ENCODE peak calls at places on chromosomes 16 and 17, in six cellular contexts. A, I, B, O, J and R are unnamed samples.
A peak's percentile ranks its signal among the peaks of the same experiment; 100 is the strongest.

GRCh38 chr17:8384801-8385335 is 1.9 kb upstream of the RPL26 start:
- DNase-seq in O (peak; percentile 77), I (peak; percentile 38), B (no peak), A (no peak), J (no peak), R (no peak)

GRCh38 chr16:1500465-1501150 is 7.4 kb downstream of the TELO2 start:
- DNase-seq in J (peak; percentile 27), O (no peak), I (no peak), A (no peak), B (no peak), R (no peak)

GRCh38 chr17:57699751-57700186 is 45.3 kb downstream of the CCDC182 start:
- DNase-seq in B (no peak), O (no peak), I (no peak), J (no peak), A (peak; percentile 37), R (no peak)

GRCh38 chr17:73491648-73492047 is 152.6 kb downstream of the SDK2 start:
- DNase-seq in I (no peak), O (no peak), B (no peak), A (no peak), J (no peak), R (no peak)

GRCh38 chr17:13601776-13602551 is at the start of gene HS3ST3A1:
- DNase-seq in J (peak; percentile 73), A (peak; percentile 88), B (peak; percentile 66), O (peak; percentile 93), I (peak; percentile 82), R (peak; percentile 73)

GRCh38 chr17:50904522-50905459 is 38.6 kb upstream of the TOB1 start:
- DNase-seq in J (peak; percentile 77), B (peak; percentile 71), A (no peak), I (no peak), O (peak; percentile 59), R (no peak)

GRCh38 chr17:77446959-77447634 is 306.3 kb downstream of the SEC14L1 start:
- DNase-seq in I (peak; percentile 75), B (no peak), J (no peak), A (no peak), O (no peak), R (no peak)

GRCh38 chr16:28572659-28573510 is 19.2 kb downstream of the SGF29 start:
- DNase-seq in I (no peak), A (peak; percentile 54), B (no peak), O (no peak), J (peak; percentile 52), R (no peak)

GRCh38 chr16:88264641-88265285 is 118.0 kb upstream of the ZNF469 start:
- DNase-seq in I (peak; percentile 69), B (peak; percentile 97), O (peak; percentile 91), J (peak; percentile 95), A (peak; percentile 53), R (no peak)

GRCh38 chr17:66087073-66087472 is 104.9 kb downstream of the CEP112 start:
- DNase-seq in A (no peak), B (no peak), J (no peak), O (peak; percentile 9), I (no peak), R (no peak)

GRCh38 chr17:70780031-70780430 is 610.7 kb downstream of the KCNJ2 start:
- DNase-seq in O (peak; percentile 42), I (no peak), A (no peak), J (no peak), B (no peak), R (no peak)

GRCh38 chr17:33028061-33028460 is 36.4 kb downstream of the SPACA3 start:
- DNase-seq in B (no peak), A (no peak), J (no peak), O (no peak), I (no peak), R (no peak)

GRCh38 chr17:7839890-7840260 is 5.9 kb downstream of the KDM6B start:
- DNase-seq in B (no peak), J (peak; percentile 46), A (no peak), O (peak; percentile 23), I (no peak), R (no peak)

GRCh38 chr17:71437176-71437575 is 683.6 kb upstream of the SOX9 start:
- DNase-seq in B (no peak), A (no peak), J (no peak), O (peak; percentile 32), I (no peak), R (no peak)

GRCh38 chr17:35218901-35219300 is 24.0 kb upstream of the SLFN5 start:
- DNase-seq in A (no peak), J (no peak), I (no peak), B (no peak), O (no peak), R (no peak)

GRCh38 chr16:749010-749409 is 8.2 kb upstream of the CIAO3 start:
- DNase-seq in J (no peak), I (peak; percentile 60), O (peak; percentile 28), A (no peak), B (no peak), R (no peak)

GRCh38 chr17:9309216-9309615 is 266.4 kb downstream of the STX8 start:
- DNase-seq in J (no peak), I (no peak), A (no peak), B (no peak), O (no peak), R (no peak)

GRCh38 chr16:77450790-77451487 is 16.1 kb upstream of the ADAMTS18 start:
- DNase-seq in O (no peak), I (no peak), A (no peak), J (peak; percentile 16), B (no peak), R (no peak)

GRCh38 chr17:32504166-32504990 is 17.6 kb downstream of the CDK5R1 start:
- DNase-seq in I (no peak), A (no peak), O (no peak), B (peak; percentile 72), J (no peak), R (no peak)

GRCh38 chr16:83002351-83003334 is 375.9 kb downstream of the CDH13 start:
- DNase-seq in B (no peak), A (no peak), J (no peak), I (no peak), O (peak; percentile 15), R (no peak)

DNA sequence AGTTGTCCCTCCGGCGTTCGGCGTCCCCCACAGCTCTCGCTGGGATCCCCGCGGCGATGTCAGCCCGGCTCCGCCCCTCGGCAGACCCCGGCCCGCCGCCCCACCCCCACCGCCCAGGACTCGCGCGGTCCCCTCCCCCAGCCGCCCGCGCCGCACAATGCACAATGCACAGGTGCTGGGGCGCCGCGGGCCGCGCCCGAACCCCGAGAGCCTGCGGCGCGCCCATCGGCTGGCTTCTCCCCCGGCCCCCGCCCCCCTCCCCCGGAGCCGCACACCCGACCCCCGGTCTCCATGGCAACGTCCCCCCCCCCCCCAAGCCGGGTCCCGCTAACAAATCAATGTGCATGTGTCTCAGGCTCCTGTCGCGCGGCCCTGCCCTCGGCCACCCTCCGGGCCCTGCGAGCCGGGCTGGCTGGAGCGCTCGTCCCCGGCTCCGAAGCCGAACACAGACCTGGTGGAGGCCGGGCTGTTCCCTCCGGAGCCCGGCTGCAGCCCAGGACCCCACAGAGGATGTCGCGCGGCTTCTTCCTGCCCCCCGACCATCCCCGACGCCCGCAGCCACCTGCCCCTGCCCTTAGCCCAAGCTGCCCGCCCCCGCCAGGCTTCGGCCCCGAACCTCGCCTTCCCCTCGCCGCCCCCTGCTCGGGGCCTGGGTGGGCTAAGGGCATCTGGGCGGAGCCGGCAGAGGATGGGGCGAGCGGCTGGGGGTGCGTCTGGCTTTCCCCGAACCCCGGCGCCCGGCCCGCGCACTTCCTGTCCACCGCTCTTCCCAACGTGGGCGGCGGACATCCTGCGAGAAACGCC is 817 bp upstream of the CBX8 start:
- DNase-seq in J (peak; percentile 68), O (no peak), B (no peak), I (no peak), A (peak; percentile 72), R (no peak)
- TF ChIP-seq CTCF in J (no peak), O (no peak), B (no peak), I (no peak), A (no peak), R (no peak)

GRCh38 chr17:1716912-1717695 is 6.9 kb upstream of the TLCD2 start:
- DNase-seq in B (peak; percentile 89), A (peak; percentile 84), I (peak; percentile 99), J (peak; percentile 90), O (peak; percentile 99), R (peak; percentile 81)

GRCh38 chr17:1714980-1715802 is 5.0 kb upstream of the TLCD2 start:
- DNase-seq in O (peak; percentile 91), I (peak; percentile 90), B (peak; percentile 93), J (peak; percentile 92), A (peak; percentile 56), R (peak; percentile 35)

GRCh38 chr17:1714488-1714979 is 4.4 kb upstream of the TLCD2 start:
- DNase-seq in J (peak; percentile 99), O (peak; percentile 98), A (peak; percentile 98), B (peak; percentile 98), I (peak; percentile 97), R (peak; percentile 86)

GRCh38 chr17:1715803-1716075 is 5.6 kb upstream of the TLCD2 start:
- DNase-seq in B (no peak), A (no peak), J (no peak), O (no peak), I (no peak), R (no peak)

GRCh38 chr17:1716076-1716911 is 6.1 kb upstream of the TLCD2 start:
- DNase-seq in I (peak; percentile 100), A (peak; percentile 100), J (peak; percentile 100), B (peak; percentile 100), O (peak; percentile 100), R (peak; percentile 99)
- TF ChIP-seq CTCF in I (peak; percentile 21), A (no peak), J (no peak), B (peak; percentile 12), O (peak; percentile 14), R (no peak)

GRCh38 chr17:28511858-28512461 is 5.8 kb downstream of the FOXN1 start:
- DNase-seq in J (no peak), B (no peak), A (no peak), I (no peak), O (no peak), R (no peak)
- TF ChIP-seq CTCF in J (no peak), B (no peak), A (no peak), I (no peak), O (no peak), R (no peak)

GRCh38 chr16:29843942-29844341 is 19.1 kb downstream of the CDIPT start:
- DNase-seq in I (no peak), B (no peak), O (no peak), J (no peak), A (no peak), R (no peak)

GRCh38 chr16:29840240-29840639 is 20.0 kb downstream of the MVP start:
- DNase-seq in I (no peak), A (no peak), J (no peak), B (no peak), O (no peak), R (no peak)

GRCh38 chr16:29841631-29842030 is 21.4 kb downstream of the MVP start:
- DNase-seq in J (no peak), A (no peak), B (no peak), I (no peak), O (no peak), R (no peak)

GRCh38 chr16:29844575-29845331 is 18.3 kb downstream of the CDIPT start:
- DNase-seq in O (no peak), B (peak; percentile 89), I (no peak), J (no peak), A (no peak), R (no peak)

DNA sequence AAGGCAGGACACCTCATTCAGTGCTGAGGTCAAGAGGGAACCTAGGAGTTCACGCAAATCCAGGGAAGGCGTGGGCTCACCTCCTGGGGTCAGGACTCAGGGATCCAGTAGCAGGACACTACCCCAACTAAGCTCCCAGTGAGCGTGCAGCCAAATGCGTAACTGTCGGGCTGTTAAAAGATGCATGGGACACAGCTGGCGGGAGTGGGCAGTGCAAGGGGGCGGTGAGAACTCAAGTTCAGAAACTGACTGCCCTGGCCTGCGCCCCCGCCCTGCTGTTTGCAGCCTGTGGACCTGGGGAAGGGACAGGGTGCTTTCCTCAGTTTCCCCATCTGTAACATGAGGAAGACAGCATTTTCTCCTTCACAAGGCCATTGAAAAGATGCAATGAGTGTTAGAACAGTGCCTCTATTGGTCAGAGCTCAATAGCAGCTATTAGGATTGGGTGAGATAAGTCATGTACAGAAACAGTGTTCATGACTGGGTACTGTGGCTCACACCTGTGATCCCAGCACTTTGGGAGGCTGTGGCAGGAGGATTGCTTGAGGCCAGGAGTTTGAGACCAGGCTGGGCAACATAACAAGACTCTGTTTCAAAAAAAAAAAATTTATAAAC is 20.2 kb downstream of the CDIPT start:
- DNase-seq in J (no peak), I (no peak), B (no peak), O (no peak), A (no peak), R (no peak)
- TF ChIP-seq CTCF in J (no peak), I (no peak), B (no peak), O (no peak), A (no peak), R (no peak)